ENCODE peak calls at places on chromosomes 16 and 17, in nine cellular contexts. V is NCI-H1436 treated with DMSO at 0.1 percent for 48 hours; W is stimulated activated CD4-positive, alpha-beta T cell treated with anti-CD3 and anti-CD28 coated beads, Interleukin-2, amount 100 ng/mL, for 48 hours; P is left lung; C is stimulated activated CD8-positive, alpha-beta memory T cell treated with anti-CD3 and anti-CD28 coated beads, Interleukin-4, amount 100 ng/mL, for 1 hour; A is B cell; Z is EL; H is RCC 7860; D is left colon. J is an unnamed sample.

GRCh38 chr16:76639685-76640289 is 362.6 kb downstream of the CNTNAP4 start:
- DNase-seq in V (no peak), W (no peak), P (no peak), C (no peak), A (no peak), Z (no peak), H (no peak), D (no peak), J (no peak)

GRCh38 chr17:73820686-73821448 is 176.6 kb upstream of the SDK2 start:
- DNase-seq in V (no peak), W (no peak), P (no peak), C (no peak), A (no peak), Z (no peak), H (no peak), D (peak; percentile 38), J (peak; percentile 31)

GRCh38 chr17:7437369-7437863 is 1.9 kb upstream of the FGF11 start:
- DNase-seq in V (no peak), W (no peak), P (no peak), C (no peak), A (no peak), Z (no peak), H (no peak), D (no peak), J (no peak)

GRCh38 chr16:64983226-64983625 is 138.6 kb downstream of the CDH11 start:
- DNase-seq in V (no peak), W (no peak), P (no peak), C (no peak), A (no peak), Z (no peak), H (no peak), D (no peak), J (peak; percentile 33)

GRCh38 chr17:27878776-27879562 is 14.2 kb downstream of the LYRM9 start:
- DNase-seq in V (no peak), W (peak; percentile 21), P (no peak), C (no peak), A (no peak), Z (no peak), H (no peak), D (peak; percentile 41), J (no peak)

GRCh38 chr17:64063766-64064224 is 43.4 kb upstream of the ICAM2 start:
- DNase-seq in V (no peak), W (peak; percentile 44), P (peak; percentile 73), C (peak; percentile 17), A (no peak), Z (no peak), H (no peak), D (peak; percentile 86), J (no peak)

GRCh38 chr16:88448461-88449266 is 4.4 kb upstream of the ZFPM1 start:
- DNase-seq in V (no peak), W (no peak), P (no peak), C (no peak), A (no peak), Z (no peak), H (no peak), D (no peak), J (no peak)

GRCh38 chr17:77526728-77527355 is 386.1 kb downstream of the SEC14L1 start:
- DNase-seq in V (no peak), W (no peak), P (no peak), C (no peak), A (no peak), Z (no peak), H (no peak), D (no peak), J (peak; percentile 54)

GRCh38 chr17:44279586-44280344 is 11.8 kb upstream of the SLC4A1 start:
- DNase-seq in V (no peak), W (no peak), P (peak; percentile 85), C (peak; percentile 4), A (peak; percentile 18), Z (peak; percentile 94), H (peak; percentile 89), D (peak; percentile 61), J (peak; percentile 84)

GRCh38 chr16:82366462-82366861 is 196.4 kb upstream of the MPHOSPH6 start:
- DNase-seq in V (no peak), W (no peak), P (no peak), C (no peak), A (no peak), Z (no peak), H (no peak), D (no peak), J (no peak)

GRCh38 chr17:58913971-58914769 is 158.5 kb downstream of the PPM1E start:
- DNase-seq in V (no peak), W (no peak), P (no peak), C (no peak), A (no peak), Z (no peak), H (no peak), D (no peak), J (no peak)

GRCh38 chr17:18143044-18143936 is 34.7 kb downstream of the MYO15A start:
- DNase-seq in V (no peak), W (no peak), P (no peak), C (no peak), A (no peak), Z (peak; percentile 22), H (no peak), D (no peak), J (no peak)

GRCh38 chr17:954431-955164 is 25.0 kb downstream of the NXN start:
- DNase-seq in V (no peak), W (no peak), P (peak; percentile 60), C (no peak), A (no peak), Z (peak; percentile 50), H (no peak), D (no peak), J (no peak)

GRCh38 chr16:68088130-68088972 is 3.2 kb downstream of the NFATC3 start:
- DNase-seq in V (no peak), W (no peak), P (no peak), C (no peak), A (no peak), Z (no peak), H (no peak), D (no peak), J (no peak)

GRCh38 chr17:76452102-76452645 is 778 bp downstream of the UBE2O start:
- DNase-seq in V (no peak), W (no peak), P (peak; percentile 49), C (no peak), A (no peak), Z (peak; percentile 28), H (no peak), D (no peak), J (no peak)

GRCh38 chr16:3129137-3130131 is 5.4 kb upstream of the ZNF213 start:
- DNase-seq in V (no peak), W (peak; percentile 76), P (peak; percentile 79), C (peak; percentile 52), A (peak; percentile 52), Z (peak; percentile 83), H (peak; percentile 66), D (peak; percentile 72), J (peak; percentile 95)

GRCh38 chr16:2023098-2023925 is 3.4 kb upstream of the NHERF2 start:
- DNase-seq in V (no peak), W (peak; percentile 100), P (peak; percentile 92), C (peak; percentile 92), A (peak; percentile 99), Z (peak; percentile 85), H (peak; percentile 71), D (peak; percentile 95), J (peak; percentile 95)

GRCh38 chr17:50028207-50029120 is 27.4 kb upstream of the ITGA3 start:
- DNase-seq in V (no peak), W (no peak), P (peak; percentile 74), C (no peak), A (peak; percentile 15), Z (peak; percentile 92), H (peak; percentile 99), D (no peak), J (no peak)

GRCh38 chr16:12573730-12574383 is 229.8 kb downstream of the CPPED1 start:
- DNase-seq in V (peak; percentile 2), W (peak; percentile 79), P (peak; percentile 45), C (peak; percentile 14), A (no peak), Z (peak; percentile 46), H (peak; percentile 59), D (peak; percentile 58), J (peak; percentile 34)

GRCh38 chr17:17453088-17453487 is 23.7 kb upstream of the MED9 start:
- DNase-seq in V (no peak), W (no peak), P (no peak), C (no peak), A (no peak), Z (no peak), H (no peak), D (no peak), J (no peak)

GRCh38 chr16:2335286-2335895 is 5.1 kb downstream of the ABCA3 start:
- DNase-seq in V (no peak), W (no peak), P (no peak), C (no peak), A (no peak), Z (no peak), H (no peak), D (no peak), J (no peak)

GRCh38 chr17:31508310-31509094 is 117.0 kb downstream of the RAB11FIP4 start:
- DNase-seq in V (no peak), W (no peak), P (no peak), C (peak; percentile 51), A (peak; percentile 56), Z (no peak), H (no peak), D (no peak), J (no peak)

GRCh38 chr17:74011963-74012362 is 191.5 kb upstream of the RPL38 start:
- DNase-seq in V (peak; percentile 57), W (no peak), P (no peak), C (no peak), A (no peak), Z (no peak), H (no peak), D (no peak), J (no peak)

GRCh38 chr16:75106351-75107274 is 10.0 kb downstream of the LDHD start:
- DNase-seq in V (no peak), W (no peak), P (no peak), C (no peak), A (peak; percentile 7), Z (no peak), H (no peak), D (no peak), J (no peak)

GRCh38 chr16:80047796-80048649 is 447.5 kb upstream of the MAF start:
- DNase-seq in V (no peak), W (no peak), P (no peak), C (no peak), A (no peak), Z (no peak), H (no peak), D (no peak), J (no peak)

GRCh38 chr16:88047462-88047861 is 96.2 kb downstream of the BANP start:
- DNase-seq in V (no peak), W (no peak), P (no peak), C (no peak), A (no peak), Z (no peak), H (no peak), D (no peak), J (no peak)

GRCh38 chr16:85759631-85760419 is 8.9 kb upstream of the C16orf74 start:
- DNase-seq in V (no peak), W (peak; percentile 23), P (no peak), C (no peak), A (peak; percentile 66), Z (no peak), H (no peak), D (peak; percentile 67), J (no peak)

GRCh38 chr17:59829217-59830006 is 63.3 kb downstream of the TUBD1 start:
- DNase-seq in V (peak; percentile 95), W (no peak), P (no peak), C (no peak), A (no peak), Z (peak; percentile 99), H (peak; percentile 100), D (no peak), J (no peak)

GRCh38 chr17:82593590-82594087 is 54.6 kb downstream of the WDR45B start:
- DNase-seq in V (no peak), W (no peak), P (no peak), C (no peak), A (no peak), Z (no peak), H (no peak), D (peak; percentile 39), J (no peak)

GRCh38 chr16:67394271-67395104 is 1.2 kb upstream of the TPPP3 start:
- DNase-seq in V (no peak), W (no peak), P (no peak), C (no peak), A (peak; percentile 73), Z (no peak), H (no peak), D (no peak), J (no peak)

GRCh38 chr17:61307905-61308886 is 91.4 kb upstream of the TBX2 start:
- DNase-seq in V (no peak), W (no peak), P (no peak), C (no peak), A (no peak), Z (peak; percentile 98), H (no peak), D (no peak), J (no peak)

J was measured in Ammon's horn.